ENCODE peak calls at places on chromosome 12, in ten cellular contexts. S, A, Y, Z, I, W, M, R, E and Q are unnamed samples.

GRCh38 chr12:27548301-27549199 is 24.5 kb downstream of the PPFIBP1 start:
- DNase-seq in I (no peak), Z (no peak), A (no peak), S (no peak), E (no peak), M (no peak), Y (no peak), R (no peak), W (no peak), Q (no peak)

GRCh38 chr12:4153343-4153892 is 120.1 kb upstream of the CCND2 start:
- DNase-seq in Y (no peak), R (no peak), M (no peak), E (peak; percentile 46), I (no peak), W (no peak), S (peak; percentile 72), Z (no peak), A (no peak), Q (no peak)

GRCh38 chr12:59654061-59654460 is 58.2 kb downstream of the SLC16A7 start:
- DNase-seq in Z (no peak), Y (no peak), E (no peak), S (no peak), W (no peak), I (no peak), M (no peak), A (no peak), R (no peak), Q (no peak)

GRCh38 chr12:34399631-34400422 is 377.5 kb downstream of the ALG10 start:
- DNase-seq in S (no peak), E (no peak), M (no peak), Y (peak; percentile 74), I (no peak), A (no peak), W (peak; percentile 4), Z (peak; percentile 1), R (peak; percentile 1), Q (peak; percentile 1)

GRCh38 chr12:38124247-38125012 is 192.1 kb upstream of the ALG10B start:
- DNase-seq in Z (no peak), M (no peak), Y (no peak), A (no peak), R (no peak), W (no peak), S (no peak), I (no peak), E (no peak), Q (no peak)

GRCh38 chr12:65487679-65488078 is 209.2 kb downstream of the MSRB3 start:
- DNase-seq in R (no peak), E (no peak), Y (no peak), W (no peak), I (no peak), M (no peak), A (no peak), S (no peak), Z (no peak), Q (no peak)

GRCh38 chr12:27859648-27860047 is 79.6 kb upstream of the MANSC4 start:
- DNase-seq in Y (no peak), A (no peak), S (no peak), M (no peak), W (no peak), I (no peak), Z (no peak), E (no peak), R (no peak), Q (no peak)

GRCh38 chr12:31589896-31590729 is 823 bp downstream of the DENND5B start:
- DNase-seq in S (no peak), W (peak; percentile 60), Y (peak; percentile 94), I (peak; percentile 62), E (no peak), M (peak; percentile 48), Z (peak; percentile 80), R (peak; percentile 68), A (peak; percentile 69), Q (peak; percentile 60)

GRCh38 chr12:62720661-62721330 is 214.2 kb downstream of the PPM1H start:
- DNase-seq in W (no peak), M (peak; percentile 66), E (no peak), R (no peak), Z (no peak), I (peak; percentile 44), Y (no peak), A (peak; percentile 86), S (no peak), Q (no peak)

GRCh38 chr12:100672075-100672592 is 98.7 kb downstream of the GAS2L3 start:
- DNase-seq in S (no peak), I (no peak), A (peak; percentile 24), R (no peak), Z (peak; percentile 50), W (peak; percentile 85), M (no peak), E (no peak), Y (no peak), Q (no peak)

GRCh38 chr12:74817499-74817898 is 279.9 kb downstream of the ATXN7L3B start:
- DNase-seq in R (no peak), M (no peak), I (no peak), Y (no peak), S (no peak), E (no peak), A (no peak), W (no peak), Z (no peak), Q (no peak)

GRCh38 chr12:102740157-102741032 is 176.6 kb downstream of the PAH start:
- DNase-seq in Z (no peak), M (peak; percentile 41), I (no peak), S (no peak), E (no peak), W (no peak), Y (no peak), A (peak; percentile 66), R (no peak), Q (no peak)

GRCh38 chr12:11954181-11954580 is 116.6 kb upstream of the BCL2L14 start:
- DNase-seq in S (no peak), A (no peak), M (no peak), Y (no peak), I (no peak), Z (no peak), R (no peak), W (no peak), E (no peak), Q (no peak)

GRCh38 chr12:109057376-109057775 is 5.0 kb downstream of the USP30 start:
- DNase-seq in S (no peak), W (no peak), Z (no peak), A (no peak), R (no peak), E (no peak), I (no peak), Y (no peak), M (no peak), Q (no peak)

GRCh38 chr12:31737763-31738162 is 8.9 kb upstream of the AMN1 start:
- DNase-seq in M (no peak), S (no peak), Y (no peak), E (no peak), Z (no peak), R (no peak), W (no peak), I (no peak), A (no peak), Q (no peak)

GRCh38 chr12:1830981-1831930 is 10.9 kb downstream of the LRTM2 start:
- DNase-seq in W (peak; percentile 85), A (peak; percentile 68), M (peak; percentile 25), R (no peak), S (no peak), E (no peak), Z (peak; percentile 4), Y (no peak), I (no peak), Q (peak; percentile 24)